ENCODE peak calls at places on chromosomes 16 and 17, in four cellular contexts. Y is CD8-positive, alpha-beta T cell; J is small intestine; S is heart left ventricle. H is an unnamed sample. For H3K4me1 and H3K27me3, the result is how much of the 10 kb centered on the place peaks cover.

GRCh38 chr17:61739002-61739401 is 124.3 kb downstream of the BRIP1 start:
- DNase-seq in S (no peak), Y (no peak), J (no peak), H (no peak)

GRCh38 chr17:34562387-34562786 is 17.0 kb upstream of the TMEM132E start:
- DNase-seq in Y (no peak), S (no peak), J (no peak), H (no peak)

GRCh38 chr17:31534223-31534888 is 142.9 kb downstream of the RAB11FIP4 start:
- DNase-seq in S (no peak), J (no peak), Y (no peak), H (no peak)

GRCh38 chr16:48384305-48384981 is 770 bp downstream of the SIAH1 start:
- DNase-seq in J (peak), Y (peak), S (peak), H (no peak)

GRCh38 chr17:1611715-1612114 is 16.9 kb downstream of the SLC43A2 start:
- DNase-seq in J (no peak), S (no peak), Y (no peak), H (no peak)

GRCh38 chr17:78133971-78134898 is 3.7 kb downstream of the TMC8 start:
- DNase-seq in J (peak), Y (peak), S (no peak), H (peak)

GRCh38 chr17:4744999-4745969 is 5.6 kb upstream of the CXCL16 start:
- DNase-seq in J (no peak), Y (no peak), S (no peak), H (no peak)

GRCh38 chr16:3673676-3674377 is 19.3 kb downstream of the DNASE1 start:
- DNase-seq in Y (no peak), S (no peak), J (no peak), H (no peak)

GRCh38 chr17:80688994-80689635 is 144.5 kb downstream of the RPTOR start:
- DNase-seq in Y (no peak), S (no peak), J (no peak), H (no peak)

GRCh38 chr16:3131755-3132377 is 3.0 kb upstream of the ZNF213 start:
- DNase-seq in J (peak), S (no peak), Y (peak), H (peak)

GRCh38 chr16:68492151-68492500 is 43.8 kb upstream of the SMPD3 start:
- DNase-seq in J (no peak), S (no peak), Y (no peak), H (no peak)

GRCh38 chr17:64687959-64688358 is 25.9 kb upstream of the SMURF2 start:
- DNase-seq in J (no peak), Y (no peak), S (no peak), H (no peak)

GRCh38 chr16:14509675-14510132 is 120.4 kb downstream of the PARN start:
- DNase-seq in Y (no peak), S (no peak), J (no peak), H (no peak)

GRCh38 chr16:1614226-1615102 is 2.3 kb downstream of the CRAMP1 start:
- DNase-seq in J (peak), S (peak), Y (peak), H (no peak)

GRCh38 chr17:41962768-41963434 is 3.7 kb upstream of the CNP start:
- DNase-seq in S (peak), Y (peak), J (peak), H (peak)

GRCh38 chr17:59426031-59426430 is 94.6 kb downstream of the YPEL2 start:
- DNase-seq in S (no peak), Y (no peak), J (no peak), H (no peak)
- H3K4me1 ChIP-seq in S (half or more), Y (under half), J (under half), H (under half)

DNA sequence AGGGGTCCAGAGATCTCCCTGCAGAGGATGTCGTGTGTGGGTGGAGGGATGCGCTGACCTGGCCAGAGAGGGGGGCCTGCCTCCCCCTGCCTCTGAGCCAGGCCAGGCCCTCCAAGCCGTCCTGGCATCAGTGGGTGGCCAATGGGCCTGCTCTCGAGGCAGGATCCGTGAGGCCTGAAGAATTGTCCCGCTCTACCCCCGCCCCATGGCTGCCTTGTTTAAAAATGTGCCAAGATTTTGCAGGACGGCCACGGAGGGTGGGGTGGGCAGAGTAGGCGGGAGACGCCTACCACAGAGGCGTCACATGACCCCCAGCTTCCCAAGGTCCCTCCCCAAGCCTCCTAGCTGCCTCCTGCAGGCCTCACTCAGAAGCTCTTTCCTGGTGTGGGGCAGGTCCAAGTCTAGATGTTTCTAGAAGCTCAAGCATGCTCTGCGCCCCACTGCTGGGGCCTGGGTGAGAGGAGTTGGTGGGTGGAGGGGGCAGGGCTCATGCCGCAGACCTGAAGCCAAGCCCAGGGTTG is 69.5 kb downstream of the ENGASE start:
- DNase-seq in Y (no peak), S (no peak), J (no peak), H (no peak)
- H3K27me3 ChIP-seq in Y (under half), S (under half), J (under half), H (under half)

GRCh38 chr17:17191961-17192381 is 14.2 kb downstream of the PLD6 start:
- DNase-seq in J (no peak), Y (no peak), S (no peak), H (no peak)

GRCh38 chr17:17191346-17191792 is 14.8 kb downstream of the PLD6 start:
- DNase-seq in J (no peak), S (peak), Y (no peak), H (no peak)

GRCh38 chr17:17189559-17189958 is 16.6 kb downstream of the PLD6 start:
- DNase-seq in J (no peak), Y (no peak), S (no peak), H (no peak)

GRCh38 chr17:17188586-17188985 is 17.5 kb downstream of the PLD6 start:
- DNase-seq in Y (no peak), S (no peak), J (no peak), H (no peak)

GRCh38 chr17:17190188-17190587 is 15.9 kb downstream of the PLD6 start:
- DNase-seq in Y (no peak), S (no peak), J (no peak), H (no peak)
- H3K27ac ChIP-seq in Y (no peak), S (peak), J (peak), H (no peak)

GRCh38 chr17:28942925-28943324 is 8.4 kb downstream of the PHF12 start:
- DNase-seq in S (no peak), Y (no peak), J (no peak), H (no peak)

GRCh38 chr17:28938552-28938951 is 12.8 kb downstream of the PHF12 start:
- DNase-seq in J (no peak), Y (no peak), S (peak), H (no peak)

GRCh38 chr17:28940142-28940541 is 11.2 kb downstream of the PHF12 start:
- DNase-seq in S (no peak), Y (no peak), J (no peak), H (no peak)

GRCh38 chr17:28940675-28941074 is 10.6 kb downstream of the PHF12 start:
- DNase-seq in J (no peak), S (no peak), Y (no peak), H (no peak)

GRCh38 chr17:28941251-28941650 is 10.1 kb downstream of the PHF12 start:
- DNase-seq in Y (no peak), S (no peak), J (no peak), H (no peak)
- H3K4me1 ChIP-seq in Y (half or more), S (half or more), J (under half), H (under half)

DNA sequence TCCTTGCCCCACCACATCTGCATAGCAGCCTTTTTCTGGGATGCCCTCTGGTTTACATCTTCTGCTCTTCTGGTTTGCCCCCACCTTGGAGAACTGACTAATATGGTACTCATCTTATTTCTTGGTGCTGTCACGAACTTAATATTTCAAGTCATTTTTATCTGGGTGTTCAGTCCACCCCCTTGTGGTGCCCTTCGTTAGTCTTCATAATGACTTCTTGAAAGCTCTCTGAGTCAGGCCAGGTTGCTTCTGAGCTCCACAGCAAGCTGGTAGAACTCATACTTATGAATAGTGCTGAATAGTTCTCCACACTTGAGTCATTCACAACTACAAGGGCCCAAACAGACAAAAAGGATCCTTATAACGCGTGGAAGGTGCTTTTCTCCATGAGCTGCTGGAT is 35.8 kb upstream of the TEKT3 start:
- DNase-seq in J (no peak), S (no peak), Y (no peak), H (no peak)
- H3K27me3 ChIP-seq in J (under half), S (under half), Y (under half), H (under half)

GRCh38 chr16:73032548-73033270 is 15.2 kb downstream of the ZFHX3 start:
- DNase-seq in S (no peak), J (no peak), Y (no peak), H (no peak)

GRCh38 chr16:73033271-73033998 is 14.5 kb downstream of the ZFHX3 start:
- DNase-seq in S (no peak), J (no peak), Y (no peak), H (no peak)

GRCh38 chr16:73028721-73029361 is 19.1 kb downstream of the ZFHX3 start:
- DNase-seq in Y (no peak), S (no peak), J (no peak), H (no peak)

GRCh38 chr16:73028263-73028662 is 19.7 kb downstream of the ZFHX3 start:
- DNase-seq in S (no peak), J (no peak), Y (no peak), H (no peak)

DNA sequence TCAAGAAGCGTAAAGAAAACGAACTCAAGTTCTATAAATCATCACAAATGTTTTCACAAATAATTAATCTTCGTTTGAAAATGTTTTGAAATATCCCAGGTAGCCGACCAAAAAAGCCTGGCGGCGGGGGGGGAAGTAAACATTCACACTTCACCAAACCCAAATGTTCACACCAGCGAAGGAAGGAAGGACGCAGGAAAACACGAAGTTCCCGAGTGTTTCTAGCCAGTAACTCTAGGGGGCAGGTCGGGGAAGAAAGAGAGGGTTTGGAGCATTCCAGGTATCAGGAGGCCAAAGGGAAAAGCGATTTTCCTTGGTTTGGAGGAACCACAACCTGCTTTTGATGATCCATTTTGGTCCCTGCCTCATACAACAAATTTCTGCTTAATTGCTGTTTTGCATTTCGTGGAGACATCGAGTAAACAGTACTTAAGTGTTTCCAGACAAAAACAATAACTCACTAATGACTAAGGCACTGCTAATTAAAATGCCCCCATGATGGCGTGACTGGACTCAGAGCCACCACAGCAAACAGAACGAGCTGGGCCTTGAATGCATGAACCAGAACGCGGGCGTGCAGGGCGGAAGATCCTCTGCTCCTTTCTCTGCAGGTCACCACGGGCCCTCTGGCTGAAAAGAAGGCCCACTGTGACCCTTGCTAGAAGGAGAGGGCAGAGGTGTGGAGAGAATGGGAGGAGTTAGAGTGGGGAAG is 16.6 kb downstream of the ZFHX3 start:
- DNase-seq in Y (no peak), J (no peak), S (no peak), H (no peak)
- H3K27ac ChIP-seq in Y (no peak), J (no peak), S (no peak), H (no peak)